ENCODE peak calls at places on chromosomes 5 and 9, in five cellular contexts. One of them, this sample, is unnamed.

GRCh38 chr9:123478967-123479602 is 123.1 kb downstream of the CRB2 start:
- DNase-seq in GM12891: no peak
- DNase-seq in H1: no peak
- DNase-seq in K562: no peak
- DNase-seq in HepG2: no peak
- DNase-seq in this sample: no peak

GRCh38 chr9:136275655-136276429 is 28.1 kb downstream of the CCDC187 start:
- DNase-seq in GM12891: no peak
- DNase-seq in H1: no peak
- DNase-seq in K562: no peak
- DNase-seq in HepG2: peak
- DNase-seq in this sample: no peak

GRCh38 chr5:42985129-42986037 is 54.7 kb downstream of the ANXA2R start:
- DNase-seq in GM12891: no peak
- DNase-seq in H1: no peak
- DNase-seq in K562: no peak
- DNase-seq in HepG2: peak
- DNase-seq in this sample: no peak

GRCh38 chr5:12668564-12668963 is 764.3 kb upstream of the CTNND2 start:
- DNase-seq in GM12891: no peak
- DNase-seq in H1: no peak
- DNase-seq in K562: no peak
- DNase-seq in HepG2: no peak
- DNase-seq in this sample: no peak

GRCh38 chr5:40716000-40716399 is 36.3 kb downstream of the PTGER4 start:
- DNase-seq in GM12891: no peak
- DNase-seq in H1: no peak
- DNase-seq in K562: no peak
- DNase-seq in HepG2: no peak
- DNase-seq in this sample: no peak

GRCh38 chr5:118903010-118903409 is 85.3 kb downstream of the DTWD2 start:
- DNase-seq in GM12891: no peak
- DNase-seq in H1: no peak
- DNase-seq in K562: no peak
- DNase-seq in HepG2: no peak
- DNase-seq in this sample: no peak

GRCh38 chr9:21141427-21141882 is at the start of gene IFNW1:
- DNase-seq in GM12891: no peak
- DNase-seq in H1: no peak
- DNase-seq in K562: no peak
- DNase-seq in HepG2: no peak
- DNase-seq in this sample: no peak

GRCh38 chr9:18666348-18666747 is 192.4 kb downstream of the ADAMTSL1 start:
- DNase-seq in GM12891: no peak
- DNase-seq in H1: no peak
- DNase-seq in K562: no peak
- DNase-seq in HepG2: no peak
- DNase-seq in this sample: no peak

GRCh38 chr9:407255-407654 is 192.6 kb downstream of the DOCK8 start:
- DNase-seq in GM12891: no peak
- DNase-seq in H1: no peak
- DNase-seq in K562: no peak
- DNase-seq in HepG2: no peak
- DNase-seq in this sample: no peak

GRCh38 chr5:172775326-172776234 is 4.6 kb upstream of the DUSP1 start:
- DNase-seq in GM12891: no peak
- DNase-seq in H1: no peak
- DNase-seq in K562: no peak
- DNase-seq in HepG2: peak
- DNase-seq in this sample: no peak
- TF ChIP-seq TAF1 in GM12891: no peak
- TF ChIP-seq TAF1 in H1: no peak
- TF ChIP-seq TAF1 in K562: no peak
- TF ChIP-seq TAF1 in HepG2: peak
- TF ChIP-seq TAF1 in this sample: no peak

DNA sequence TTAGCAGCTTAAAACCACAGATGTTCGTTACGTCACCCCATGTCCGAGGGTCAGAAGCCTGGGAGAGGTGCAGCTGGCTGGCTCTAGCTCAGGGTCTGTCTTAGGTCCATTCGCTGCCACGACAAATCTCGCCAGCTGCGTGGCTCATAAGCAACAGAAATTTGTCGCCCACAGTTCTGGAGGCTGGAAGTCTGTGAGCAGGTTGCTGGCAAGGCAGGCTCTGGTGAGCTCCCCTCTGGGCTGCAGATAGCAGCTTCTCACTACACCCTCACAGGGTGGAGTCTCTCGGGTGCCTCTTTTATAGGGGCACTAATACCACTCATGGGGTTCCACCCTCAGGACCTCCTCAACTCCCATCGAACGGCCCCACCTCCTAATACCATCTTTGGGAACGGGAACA is 40.1 kb upstream of the FCN2 start:
- DNase-seq in GM12891: no peak
- DNase-seq in H1: no peak
- DNase-seq in K562: no peak
- DNase-seq in HepG2: no peak
- DNase-seq in this sample: no peak
- TF ChIP-seq POLR2AphosphoS5 in GM12891: no peak
- TF ChIP-seq POLR2AphosphoS5 in H1: no peak
- TF ChIP-seq POLR2AphosphoS5 in K562: no peak
- TF ChIP-seq POLR2AphosphoS5 in HepG2: no peak
- TF ChIP-seq POLR2AphosphoS5 in this sample: no peak

GRCh38 chr5:150160448-150161069 is 4.9 kb upstream of the PDGFRB start:
- DNase-seq in GM12891: no peak
- DNase-seq in H1: no peak
- DNase-seq in K562: no peak
- DNase-seq in HepG2: no peak
- DNase-seq in this sample: no peak
- TF ChIP-seq POLR2A in GM12891: no peak
- TF ChIP-seq POLR2A in H1: no peak
- TF ChIP-seq POLR2A in K562: no peak
- TF ChIP-seq POLR2A in HepG2: no peak
- TF ChIP-seq POLR2A in this sample: no peak

GRCh38 chr5:122368845-122369244 is 56.8 kb downstream of the SNCAIP start:
- DNase-seq in GM12891: no peak
- DNase-seq in H1: no peak
- DNase-seq in K562: no peak
- DNase-seq in HepG2: no peak
- DNase-seq in this sample: no peak

GRCh38 chr5:122366501-122366900 is 54.5 kb downstream of the SNCAIP start:
- DNase-seq in GM12891: no peak
- DNase-seq in H1: no peak
- DNase-seq in K562: no peak
- DNase-seq in HepG2: no peak
- DNase-seq in this sample: no peak

GRCh38 chr5:122367445-122367844 is 55.4 kb downstream of the SNCAIP start:
- DNase-seq in GM12891: no peak
- DNase-seq in H1: no peak
- DNase-seq in K562: no peak
- DNase-seq in HepG2: no peak
- DNase-seq in this sample: no peak

GRCh38 chr5:122371511-122372151 is 59.6 kb downstream of the SNCAIP start:
- DNase-seq in GM12891: no peak
- DNase-seq in H1: no peak
- DNase-seq in K562: no peak
- DNase-seq in HepG2: no peak
- DNase-seq in this sample: no peak

DNA sequence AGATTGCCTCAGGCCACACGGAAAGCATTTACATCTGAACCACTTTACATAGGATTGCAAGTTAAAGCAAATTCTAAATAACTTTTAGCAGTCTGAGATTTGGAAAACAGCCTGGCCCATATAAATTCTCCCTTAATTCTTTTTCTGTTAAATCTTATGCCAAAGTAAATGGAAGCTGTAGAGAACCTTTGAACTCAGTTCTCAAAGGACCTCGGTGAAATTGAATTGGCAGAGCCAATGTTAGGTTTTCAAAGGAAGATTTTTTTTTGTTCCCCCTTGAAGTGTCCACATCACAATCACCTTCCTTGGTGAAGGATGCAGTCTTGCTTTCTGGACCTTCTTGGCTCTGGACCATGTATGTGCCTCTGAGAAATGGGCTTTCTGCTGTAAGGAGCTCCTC is 57.4 kb downstream of the SNCAIP start:
- DNase-seq in GM12891: no peak
- DNase-seq in H1: no peak
- DNase-seq in K562: no peak
- DNase-seq in HepG2: no peak
- DNase-seq in this sample: no peak
- TF ChIP-seq TAF1 in GM12891: no peak
- TF ChIP-seq TAF1 in H1: no peak
- TF ChIP-seq TAF1 in K562: no peak
- TF ChIP-seq TAF1 in HepG2: no peak
- TF ChIP-seq TAF1 in this sample: no peak

GRCh38 chr5:93586948-93587918 is 4.2 kb downstream of the NR2F1 start:
- DNase-seq in GM12891: no peak
- DNase-seq in H1: no peak
- DNase-seq in K562: no peak
- DNase-seq in HepG2: no peak
- DNase-seq in this sample: no peak

GRCh38 chr5:93585054-93585751 is 2.2 kb downstream of the NR2F1 start:
- DNase-seq in GM12891: no peak
- DNase-seq in H1: no peak
- DNase-seq in K562: no peak
- DNase-seq in HepG2: no peak
- DNase-seq in this sample: no peak

GRCh38 chr5:93584531-93585053 is 1.6 kb downstream of the NR2F1 start:
- DNase-seq in GM12891: no peak
- DNase-seq in H1: no peak
- DNase-seq in K562: no peak
- DNase-seq in HepG2: no peak
- DNase-seq in this sample: no peak

GRCh38 chr5:93583799-93584530 is 943 bp downstream of the NR2F1 start:
- DNase-seq in GM12891: no peak
- DNase-seq in H1: no peak
- DNase-seq in K562: no peak
- DNase-seq in HepG2: peak
- DNase-seq in this sample: no peak

DNA sequence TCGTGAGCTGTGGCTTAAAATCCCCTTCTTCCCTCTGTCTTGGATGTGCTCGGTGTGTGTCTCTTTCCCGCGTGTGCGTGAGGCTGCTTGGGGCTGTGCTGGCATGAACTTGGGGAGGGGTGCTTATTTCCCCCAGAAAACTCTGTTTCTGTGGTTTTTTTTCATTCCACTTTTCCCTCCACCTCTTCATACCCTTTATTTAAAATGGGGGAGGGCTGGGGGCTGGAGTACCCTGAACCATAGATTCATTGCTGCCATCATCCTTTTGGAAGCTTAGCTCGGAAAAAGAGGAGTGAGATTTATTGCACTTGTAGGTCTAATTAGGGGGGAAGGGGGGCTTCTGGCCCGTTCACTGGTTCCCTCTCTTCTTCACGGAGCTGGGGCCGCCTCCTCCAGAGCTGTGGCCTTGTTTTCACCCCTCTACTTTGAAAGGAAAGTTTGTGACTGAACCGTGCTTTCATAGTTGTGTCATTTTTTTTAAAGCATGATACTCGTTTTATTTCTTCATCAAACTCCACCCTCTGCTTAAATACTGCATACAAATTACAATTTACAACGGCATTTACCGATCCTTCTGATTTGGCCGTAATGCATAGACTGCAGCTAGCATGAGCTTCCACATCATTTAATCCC is 2.8 kb downstream of the NR2F1 start:
- DNase-seq in GM12891: no peak
- DNase-seq in H1: no peak
- DNase-seq in K562: no peak
- DNase-seq in HepG2: no peak
- DNase-seq in this sample: no peak
- TF ChIP-seq POLR2AphosphoS5 in GM12891: no peak
- TF ChIP-seq POLR2AphosphoS5 in H1: no peak
- TF ChIP-seq POLR2AphosphoS5 in K562: no peak
- TF ChIP-seq POLR2AphosphoS5 in HepG2: no peak
- TF ChIP-seq POLR2AphosphoS5 in this sample: no peak

DNA sequence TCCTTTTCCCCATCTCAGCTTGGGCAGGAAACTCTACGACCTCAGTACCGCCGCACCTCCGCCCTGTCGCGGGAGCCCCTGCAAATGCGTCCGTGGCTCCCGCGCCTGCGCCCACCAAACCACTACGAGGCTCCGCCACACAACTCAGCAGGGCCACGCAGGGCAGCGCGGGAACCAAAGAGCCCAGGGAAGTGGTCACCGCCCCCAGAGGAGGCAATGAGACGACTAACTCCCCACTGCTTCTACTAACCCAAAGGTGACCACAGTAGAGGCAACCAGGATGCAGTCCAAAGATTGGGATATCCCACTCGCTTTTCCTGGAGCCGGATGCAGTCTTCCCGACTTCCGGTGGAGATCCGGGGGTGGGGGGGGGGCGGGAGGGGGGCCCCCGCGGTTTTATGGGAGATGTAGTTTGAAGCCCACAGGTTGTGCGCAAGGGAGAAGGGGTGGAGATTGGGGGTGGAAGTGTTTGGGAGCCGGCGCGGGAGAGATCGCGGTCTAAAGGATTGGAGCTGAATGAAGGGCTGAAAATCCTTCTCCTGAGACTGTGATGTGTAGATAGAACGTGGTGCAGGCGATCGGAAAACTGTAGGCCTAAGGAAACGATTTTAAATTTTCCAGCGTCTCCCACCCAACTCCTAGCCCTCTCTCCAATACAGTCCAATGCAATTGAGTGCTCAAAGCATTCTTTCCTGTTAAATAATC is at the start of gene NUDT12:
- DNase-seq in GM12891: peak
- DNase-seq in H1: no peak
- DNase-seq in K562: peak
- DNase-seq in HepG2: peak
- DNase-seq in this sample: peak
- TF ChIP-seq POLR2A in GM12891: no peak
- TF ChIP-seq POLR2A in H1: peak
- TF ChIP-seq POLR2A in K562: peak
- TF ChIP-seq POLR2A in HepG2: peak
- TF ChIP-seq POLR2A in this sample: peak

This sample was measured in GM12892.